ENCODE peak calls at places on chromosomes 13 and 19, in six cellular contexts. One of them, this sample, is unnamed.

GRCh38 chr19:55080121-55080914 is 4.6 kb downstream of the EPS8L1 start:
- DNase-seq in H54: peak; percentile 96
- DNase-seq in IMR-90: peak; percentile 55
- DNase-seq in adrenal gland: peak; percentile 59
- DNase-seq in gastrocnemius medialis: no peak
- DNase-seq in spleen: peak; percentile 91
- DNase-seq in this sample: peak; percentile 83

GRCh38 chr19:40600086-40600917 is 867 bp upstream of the LTBP4 start:
- DNase-seq in H54: no peak
- DNase-seq in IMR-90: no peak
- DNase-seq in adrenal gland: no peak
- DNase-seq in gastrocnemius medialis: no peak
- DNase-seq in spleen: no peak
- DNase-seq in this sample: peak; percentile 50

GRCh38 chr13:58318495-58319167 is 687.1 kb downstream of the PCDH17 start:
- DNase-seq in H54: no peak
- DNase-seq in IMR-90: no peak
- DNase-seq in adrenal gland: no peak
- DNase-seq in gastrocnemius medialis: no peak
- DNase-seq in spleen: peak; percentile 51
- DNase-seq in this sample: no peak

GRCh38 chr19:435056-435706 is 25.7 kb downstream of the SHC2 start:
- DNase-seq in H54: no peak
- DNase-seq in IMR-90: no peak
- DNase-seq in adrenal gland: no peak
- DNase-seq in gastrocnemius medialis: peak; percentile 55
- DNase-seq in spleen: no peak
- DNase-seq in this sample: no peak

GRCh38 chr19:6501740-6502648 is at the start of gene TUBB4A:
- DNase-seq in H54: no peak
- DNase-seq in IMR-90: no peak
- DNase-seq in adrenal gland: peak; percentile 69
- DNase-seq in gastrocnemius medialis: no peak
- DNase-seq in spleen: peak; percentile 86
- DNase-seq in this sample: no peak

GRCh38 chr13:53255795-53256194 is 227.2 kb downstream of the OLFM4 start:
- DNase-seq in H54: no peak
- DNase-seq in IMR-90: no peak
- DNase-seq in adrenal gland: no peak
- DNase-seq in gastrocnemius medialis: no peak
- DNase-seq in spleen: no peak
- DNase-seq in this sample: no peak

GRCh38 chr19:11381535-11382369 is 2.4 kb downstream of the EPOR start:
- DNase-seq in H54: peak; percentile 91
- DNase-seq in IMR-90: peak; percentile 88
- DNase-seq in adrenal gland: peak; percentile 91
- DNase-seq in gastrocnemius medialis: no peak
- DNase-seq in spleen: peak; percentile 95
- DNase-seq in this sample: peak; percentile 90

GRCh38 chr13:21676611-21677021 is 5.7 kb downstream of the FGF9 start:
- DNase-seq in H54: no peak
- DNase-seq in IMR-90: no peak
- DNase-seq in adrenal gland: peak; percentile 26
- DNase-seq in gastrocnemius medialis: no peak
- DNase-seq in spleen: no peak
- DNase-seq in this sample: peak; percentile 11

GRCh38 chr13:45851171-45851889 is at the start of gene SIAH3:
- DNase-seq in H54: no peak
- DNase-seq in IMR-90: no peak
- DNase-seq in adrenal gland: peak; percentile 20
- DNase-seq in gastrocnemius medialis: no peak
- DNase-seq in spleen: no peak
- DNase-seq in this sample: peak; percentile 9

GRCh38 chr19:55165952-55166529 is 372 bp downstream of the DNAAF3 start:
- DNase-seq in H54: peak; percentile 93
- DNase-seq in IMR-90: peak; percentile 56
- DNase-seq in adrenal gland: peak; percentile 79
- DNase-seq in gastrocnemius medialis: peak; percentile 65
- DNase-seq in spleen: peak; percentile 79
- DNase-seq in this sample: peak; percentile 85

DNA sequence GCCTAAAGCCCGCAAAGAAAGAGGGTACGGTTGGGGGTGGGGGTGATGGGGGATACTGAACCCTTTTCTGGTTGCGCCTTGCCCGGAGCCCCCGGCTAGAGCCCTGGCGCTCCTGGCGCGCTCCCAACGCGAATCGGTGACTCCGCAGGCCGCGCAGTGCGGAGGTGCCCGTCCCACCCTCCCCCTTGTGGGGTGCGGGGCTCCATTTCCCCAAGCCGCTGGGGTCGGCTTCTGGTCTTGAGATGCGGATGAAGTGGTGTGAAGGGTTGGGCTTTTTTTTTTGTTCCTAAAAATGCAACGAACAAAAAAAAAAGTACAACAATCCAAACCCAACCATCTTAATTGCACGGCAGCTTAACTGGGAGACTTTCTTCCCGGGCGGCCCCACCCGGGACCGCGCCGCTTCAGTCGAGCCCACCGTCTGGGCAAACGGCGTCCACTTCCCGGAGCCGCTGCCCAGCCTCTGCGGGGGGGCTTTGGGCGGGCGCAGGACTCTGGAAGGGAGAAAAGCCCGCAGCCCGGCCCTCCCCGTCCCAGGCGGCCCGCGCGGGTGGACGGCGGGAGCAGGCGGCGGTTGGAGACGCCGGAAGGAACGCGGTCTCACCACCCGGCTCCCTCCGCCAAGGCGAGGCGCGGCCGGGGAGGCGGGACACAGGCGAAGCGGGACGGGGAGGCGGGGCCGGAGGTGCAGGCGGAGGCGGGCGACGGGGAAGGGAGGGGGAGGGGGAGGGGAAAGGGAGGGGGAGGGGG is 501 bp upstream of the TRIM13 start:
- DNase-seq in H54: peak; percentile 66
- DNase-seq in IMR-90: peak; percentile 90
- DNase-seq in adrenal gland: peak; percentile 95
- DNase-seq in gastrocnemius medialis: peak; percentile 93
- DNase-seq in spleen: peak; percentile 98
- DNase-seq in this sample: peak; percentile 96
- TF ChIP-seq POLR2A in H54: peak; percentile 62
- TF ChIP-seq POLR2A in IMR-90: peak; percentile 73
- TF ChIP-seq POLR2A in adrenal gland: peak; percentile 78
- TF ChIP-seq POLR2A in gastrocnemius medialis: peak; percentile 58
- TF ChIP-seq POLR2A in spleen: peak; percentile 54
- TF ChIP-seq POLR2A in this sample: peak; percentile 76

DNA sequence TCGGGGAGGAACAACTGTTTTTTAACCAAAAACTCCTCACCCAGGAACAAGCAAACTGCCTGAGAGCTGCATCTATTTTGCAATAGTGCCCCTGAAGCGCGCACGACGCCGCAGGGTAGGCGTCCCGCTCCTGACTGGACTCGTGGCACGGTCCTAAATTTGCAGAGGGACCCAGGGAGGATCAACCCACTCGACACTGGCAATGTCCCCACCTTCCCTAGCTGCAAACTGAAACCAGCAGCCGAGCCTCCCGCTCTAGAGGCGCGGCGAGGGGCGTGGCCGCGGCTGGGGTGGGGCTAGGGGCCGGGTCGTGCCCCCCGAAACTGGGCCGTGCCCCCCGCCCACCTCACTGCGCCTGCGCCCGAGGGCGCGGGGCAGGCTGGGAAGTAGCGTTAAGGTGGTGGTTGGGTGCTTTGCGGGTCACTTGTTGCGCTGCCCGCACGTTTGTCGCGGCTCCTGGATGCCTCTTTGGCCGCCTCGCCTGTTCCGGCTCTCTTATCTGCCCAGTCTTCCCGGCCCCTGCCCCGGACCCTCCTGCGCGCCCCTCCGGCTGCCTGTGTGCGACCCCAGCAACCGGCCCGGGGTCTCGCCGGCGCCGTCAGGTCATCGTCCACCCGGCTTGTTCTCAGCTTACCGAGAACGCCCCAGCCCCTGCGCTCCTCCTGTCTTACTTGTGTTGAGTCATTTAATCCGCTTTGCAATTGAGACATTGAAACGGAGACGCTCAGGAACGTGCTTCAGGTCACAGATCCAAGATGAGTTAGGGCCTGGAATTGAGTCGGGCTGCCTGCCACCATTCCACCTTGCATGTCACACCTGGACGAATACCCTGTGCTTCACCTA is 37.9 kb upstream of the LSM14A start:
- DNase-seq in H54: peak; percentile 86
- DNase-seq in IMR-90: peak; percentile 47
- DNase-seq in adrenal gland: peak; percentile 84
- DNase-seq in gastrocnemius medialis: peak; percentile 77
- DNase-seq in spleen: peak; percentile 96
- DNase-seq in this sample: peak; percentile 93
- TF ChIP-seq POLR2A in H54: peak; percentile 93
- TF ChIP-seq POLR2A in IMR-90: no peak
- TF ChIP-seq POLR2A in adrenal gland: peak; percentile 71
- TF ChIP-seq POLR2A in gastrocnemius medialis: peak; percentile 62
- TF ChIP-seq POLR2A in spleen: no peak
- TF ChIP-seq POLR2A in this sample: peak; percentile 87

GRCh38 chr13:36297259-36297599 is 385 bp downstream of the CCDC169 start:
- DNase-seq in H54: no peak
- DNase-seq in IMR-90: peak; percentile 25
- DNase-seq in adrenal gland: no peak
- DNase-seq in gastrocnemius medialis: no peak
- DNase-seq in spleen: no peak
- DNase-seq in this sample: no peak

GRCh38 chr13:36298535-36299068 is 988 bp upstream of the CCDC169 start:
- DNase-seq in H54: no peak
- DNase-seq in IMR-90: no peak
- DNase-seq in adrenal gland: no peak
- DNase-seq in gastrocnemius medialis: no peak
- DNase-seq in spleen: no peak
- DNase-seq in this sample: no peak

GRCh38 chr13:36294061-36294460 is 3.6 kb downstream of the CCDC169 start:
- DNase-seq in H54: no peak
- DNase-seq in IMR-90: no peak
- DNase-seq in adrenal gland: no peak
- DNase-seq in gastrocnemius medialis: no peak
- DNase-seq in spleen: no peak
- DNase-seq in this sample: peak; percentile 65

GRCh38 chr13:36293497-36293896 is 4.1 kb downstream of the CCDC169 start:
- DNase-seq in H54: no peak
- DNase-seq in IMR-90: no peak
- DNase-seq in adrenal gland: no peak
- DNase-seq in gastrocnemius medialis: no peak
- DNase-seq in spleen: no peak
- DNase-seq in this sample: no peak

GRCh38 chr13:36297600-36298338 is at the start of gene CCDC169:
- DNase-seq in H54: peak; percentile 39
- DNase-seq in IMR-90: peak; percentile 51
- DNase-seq in adrenal gland: peak; percentile 78
- DNase-seq in gastrocnemius medialis: peak; percentile 64
- DNase-seq in spleen: peak; percentile 90
- DNase-seq in this sample: peak; percentile 90
- TF ChIP-seq POLR2A in H54: peak; percentile 78
- TF ChIP-seq POLR2A in IMR-90: no peak
- TF ChIP-seq POLR2A in adrenal gland: peak; percentile 9
- TF ChIP-seq POLR2A in gastrocnemius medialis: peak; percentile 23
- TF ChIP-seq POLR2A in spleen: no peak
- TF ChIP-seq POLR2A in this sample: peak; percentile 83

GRCh38 chr19:17097593-17098126 is 22.1 kb downstream of the MYO9B start:
- DNase-seq in H54: peak; percentile 57
- DNase-seq in IMR-90: peak; percentile 41
- DNase-seq in adrenal gland: peak; percentile 70
- DNase-seq in gastrocnemius medialis: no peak
- DNase-seq in spleen: no peak
- DNase-seq in this sample: peak; percentile 80
- TF ChIP-seq POLR2A in H54: no peak
- TF ChIP-seq POLR2A in IMR-90: no peak
- TF ChIP-seq POLR2A in adrenal gland: no peak
- TF ChIP-seq POLR2A in gastrocnemius medialis: no peak
- TF ChIP-seq POLR2A in spleen: no peak
- TF ChIP-seq POLR2A in this sample: no peak

GRCh38 chr19:19202707-19203011 is 555 bp downstream of the NR2C2AP start:
- DNase-seq in H54: no peak
- DNase-seq in IMR-90: no peak
- DNase-seq in adrenal gland: no peak
- DNase-seq in gastrocnemius medialis: no peak
- DNase-seq in spleen: no peak
- DNase-seq in this sample: no peak
- TF ChIP-seq POLR2A in H54: no peak
- TF ChIP-seq POLR2A in IMR-90: no peak
- TF ChIP-seq POLR2A in adrenal gland: no peak
- TF ChIP-seq POLR2A in gastrocnemius medialis: no peak
- TF ChIP-seq POLR2A in spleen: no peak
- TF ChIP-seq POLR2A in this sample: no peak